ENCODE peak calls at places on chromosomes 5 and 9, in four cellular contexts. L is nephron progenitor cell; O is NCI-H2081; W is stimulated activated CD4-positive, alpha-beta T cell treated with anti-CD3 and anti-CD28 coated beads, Interleukin-4, amount 100 ng/mL, for 24 hours. J is an unnamed sample.

GRCh38 chr5:180439911-180440769 is 54.0 kb upstream of the CNOT6 start:
- DNase-seq in L (no peak), W (no peak), O (no peak), J (no peak)

GRCh38 chr9:71604197-71605063 is 163.9 kb downstream of the CEMIP2 start:
- DNase-seq in W (peak), L (peak), O (peak), J (peak)

GRCh38 chr5:7897014-7897600 is 28.2 kb downstream of the MTRR start:
- DNase-seq in L (peak), W (peak), O (peak), J (no peak)

GRCh38 chr5:85108471-85108870 is 723.8 kb upstream of the EDIL3 start:
- DNase-seq in W (no peak), L (no peak), O (no peak), J (no peak)

GRCh38 chr5:157626831-157627230 is 25.4 kb downstream of the SOX30 start:
- DNase-seq in L (no peak), W (no peak), O (no peak), J (no peak)

GRCh38 chr9:108521063-108521462 is 334.7 kb downstream of the ACTL7B start:
- DNase-seq in O (no peak), L (no peak), W (no peak), J (no peak)

GRCh38 chr5:67620386-67621039 is 423.9 kb upstream of the CD180 start:
- DNase-seq in O (no peak), W (no peak), L (no peak), J (no peak)

GRCh38 chr9:107274096-107274495 is 9.0 kb upstream of the RAD23B start:
- DNase-seq in W (no peak), O (no peak), L (no peak), J (no peak)

GRCh38 chr5:60960591-60960990 is 15.6 kb downstream of the NDUFAF2 start:
- DNase-seq in W (no peak), O (no peak), L (no peak), J (no peak)

GRCh38 chr9:12798066-12798770 is 23.4 kb downstream of the LURAP1L start:
- DNase-seq in O (no peak), L (no peak), W (no peak), J (no peak)

GRCh38 chr5:140348104-140348503 is 1.7 kb upstream of the HBEGF start:
- DNase-seq in W (no peak), O (no peak), L (no peak), J (no peak)

GRCh38 chr9:13279284-13280162 is at the start of gene MPDZ:
- DNase-seq in W (no peak), L (peak), O (peak), J (peak)

GRCh38 chr9:122227576-122227903 is 1.2 kb downstream of the LHX6 start:
- DNase-seq in O (no peak), W (no peak), L (no peak), J (no peak)

GRCh38 chr5:107671742-107672211 is 1.0 kb upstream of the EFNA5 start:
- DNase-seq in L (no peak), W (no peak), O (peak), J (peak)

GRCh38 chr5:34923694-34924461 is 5.5 kb upstream of the DNAJC21 start:
- DNase-seq in O (no peak), L (no peak), W (peak), J (no peak)

GRCh38 chr5:159337291-159337974 is 7.1 kb upstream of the IL12B start:
- DNase-seq in O (no peak), L (no peak), W (peak), J (no peak)

GRCh38 chr5:1542755-1543154 is 19.0 kb upstream of the LPCAT1 start:
- DNase-seq in W (no peak), O (no peak), L (no peak), J (no peak)

GRCh38 chr5:90560771-90561170 is 2.2 kb downstream of the ADGRV1 start:
- DNase-seq in L (no peak), W (no peak), O (no peak), J (no peak)

GRCh38 chr5:142684508-142685031 is 1.3 kb downstream of the FGF1 start:
- DNase-seq in W (no peak), O (no peak), L (no peak), J (no peak)

GRCh38 chr5:72649449-72649848 is 142.2 kb upstream of the ZNF366 start:
- DNase-seq in L (no peak), W (no peak), O (no peak), J (no peak)

GRCh38 chr9:108182950-108183381 is 672.8 kb downstream of the ACTL7B start:
- DNase-seq in O (no peak), L (no peak), W (no peak), J (no peak)

GRCh38 chr9:106947097-106947496 is 84.1 kb downstream of the ZNF462 start:
- DNase-seq in W (no peak), O (no peak), L (no peak), J (no peak)

GRCh38 chr9:127692071-127692470 is 14.7 kb upstream of the CFAP157 start:
- DNase-seq in W (no peak), L (no peak), O (no peak), J (no peak)

GRCh38 chr5:36877667-36878420 is 1.3 kb downstream of the NIPBL start:
- DNase-seq in L (no peak), W (peak), O (peak), J (peak)

GRCh38 chr5:80125962-80126480 is 90.9 kb downstream of the THBS4 start:
- DNase-seq in L (no peak), W (peak), O (no peak), J (no peak)

GRCh38 chr9:130023147-130023787 is 19.7 kb downstream of the FNBP1 start:
- DNase-seq in O (no peak), L (no peak), W (no peak), J (no peak)

GRCh38 chr9:89874351-89875321 is 269.8 kb downstream of the GADD45G start:
- DNase-seq in O (no peak), L (no peak), W (no peak), J (no peak)